ENCODE peak calls at places on chromosomes 4 and X, in five cellular contexts. One of them, this sample, is unnamed. For H3K79me1, the result is how much of the 10 kb centered on the place peaks cover.

GRCh38 chrX:45769919-45770582 is 569.4 kb upstream of the DIPK2B start:
- DNase-seq in H9: no peak
- DNase-seq in mesenchymal stem cell: peak
- DNase-seq in trophoblast cell: no peak
- DNase-seq in H1: no peak
- DNase-seq in this sample: no peak

GRCh38 chr4:16439003-16439402 is 212.7 kb upstream of the TAPT1 start:
- DNase-seq in H9: no peak
- DNase-seq in mesenchymal stem cell: no peak
- DNase-seq in trophoblast cell: no peak
- DNase-seq in H1: no peak
- DNase-seq in this sample: no peak

GRCh38 chr4:89000844-89001360 is 56.1 kb downstream of the FAM13A start:
- DNase-seq in H9: no peak
- DNase-seq in mesenchymal stem cell: peak
- DNase-seq in trophoblast cell: no peak
- DNase-seq in H1: no peak
- DNase-seq in this sample: no peak

GRCh38 chr4:156476359-156476758 is 495.2 kb downstream of the PDGFC start:
- DNase-seq in H9: no peak
- DNase-seq in mesenchymal stem cell: peak
- DNase-seq in trophoblast cell: peak
- DNase-seq in H1: no peak
- DNase-seq in this sample: no peak

GRCh38 chr4:123127218-123127617 is 204.8 kb upstream of the NUDT6 start:
- DNase-seq in H9: no peak
- DNase-seq in mesenchymal stem cell: peak
- DNase-seq in trophoblast cell: no peak
- DNase-seq in H1: no peak
- DNase-seq in this sample: no peak

GRCh38 chrX:35025820-35026219 is 83.2 kb downstream of the FAM47B start:
- DNase-seq in H9: no peak
- DNase-seq in mesenchymal stem cell: no peak
- DNase-seq in trophoblast cell: peak
- DNase-seq in H1: no peak
- DNase-seq in this sample: no peak

GRCh38 chr4:5409237-5409636 is 299.1 kb downstream of the EVC2 start:
- DNase-seq in H9: no peak
- DNase-seq in mesenchymal stem cell: no peak
- DNase-seq in trophoblast cell: no peak
- DNase-seq in H1: no peak
- DNase-seq in this sample: no peak

GRCh38 chrX:150616179-150616862 is 47.9 kb downstream of the MTM1 start:
- DNase-seq in H9: no peak
- DNase-seq in mesenchymal stem cell: no peak
- DNase-seq in trophoblast cell: no peak
- DNase-seq in H1: no peak
- DNase-seq in this sample: no peak

GRCh38 chr4:6308890-6309643 is 39.4 kb downstream of the WFS1 start:
- DNase-seq in H9: peak
- DNase-seq in mesenchymal stem cell: no peak
- DNase-seq in trophoblast cell: no peak
- DNase-seq in H1: no peak
- DNase-seq in this sample: peak

GRCh38 chrX:18931972-18932371 is 51.9 kb downstream of the PHKA2 start:
- DNase-seq in H9: no peak
- DNase-seq in mesenchymal stem cell: peak
- DNase-seq in trophoblast cell: no peak
- DNase-seq in H1: no peak
- DNase-seq in this sample: peak

GRCh38 chr4:147312376-147313046 is 168.4 kb upstream of the EDNRA start:
- DNase-seq in H9: no peak
- DNase-seq in mesenchymal stem cell: peak
- DNase-seq in trophoblast cell: no peak
- DNase-seq in H1: no peak
- DNase-seq in this sample: no peak

GRCh38 chr4:11106190-11106589 is 322.5 kb downstream of the HS3ST1 start:
- DNase-seq in H9: no peak
- DNase-seq in mesenchymal stem cell: peak
- DNase-seq in trophoblast cell: no peak
- DNase-seq in H1: no peak
- DNase-seq in this sample: no peak

GRCh38 chr4:103786014-103786413 is 66.2 kb upstream of the TACR3 start:
- DNase-seq in H9: peak
- DNase-seq in mesenchymal stem cell: peak
- DNase-seq in trophoblast cell: peak
- DNase-seq in H1: no peak
- DNase-seq in this sample: peak

GRCh38 chr4:78534286-78534955 is 17.1 kb upstream of the ANXA3 start:
- DNase-seq in H9: no peak
- DNase-seq in mesenchymal stem cell: no peak
- DNase-seq in trophoblast cell: no peak
- DNase-seq in H1: no peak
- DNase-seq in this sample: no peak

DNA sequence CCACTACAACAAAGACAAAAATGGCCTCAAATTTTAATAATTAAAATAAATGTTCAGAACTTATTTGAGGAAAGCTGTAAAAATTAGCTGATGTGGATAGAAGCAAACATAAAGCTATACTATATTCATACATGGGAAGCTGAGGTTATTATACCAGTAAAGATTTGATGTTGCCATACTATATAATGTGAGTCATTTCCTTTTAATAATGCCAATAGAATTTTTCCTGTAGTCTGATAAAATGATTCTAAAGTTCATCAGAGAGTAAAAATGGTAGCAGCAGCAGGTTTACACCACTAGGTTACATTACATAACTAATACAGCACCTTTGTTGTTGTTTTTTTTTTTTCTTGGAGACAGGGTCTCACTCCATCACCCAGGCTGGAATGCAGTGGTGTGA is 45.5 kb upstream of the CYP2U1 start:
- DNase-seq in H9: no peak
- DNase-seq in mesenchymal stem cell: no peak
- DNase-seq in trophoblast cell: no peak
- DNase-seq in H1: no peak
- DNase-seq in this sample: no peak
- H3K79me1 ChIP-seq in H9: under half
- H3K79me1 ChIP-seq in mesenchymal stem cell: under half
- H3K79me1 ChIP-seq in trophoblast cell: under half
- H3K79me1 ChIP-seq in H1: under half
- H3K79me1 ChIP-seq in this sample: under half

GRCh38 chrX:13373027-13373806 is 53.4 kb upstream of the ATXN3L start:
- DNase-seq in H9: no peak
- DNase-seq in mesenchymal stem cell: peak
- DNase-seq in trophoblast cell: no peak
- DNase-seq in H1: no peak
- DNase-seq in this sample: no peak
- H4K8ac ChIP-seq in H9: no peak
- H4K8ac ChIP-seq in mesenchymal stem cell: no peak
- H4K8ac ChIP-seq in trophoblast cell: no peak
- H4K8ac ChIP-seq in H1: no peak
- H4K8ac ChIP-seq in this sample: no peak

GRCh38 chr4:141195095-141195707 is 25.5 kb upstream of the ZNF330 start:
- DNase-seq in H9: no peak
- DNase-seq in mesenchymal stem cell: no peak
- DNase-seq in trophoblast cell: no peak
- DNase-seq in H1: no peak
- DNase-seq in this sample: no peak
- H2BK12ac ChIP-seq in H9: no peak
- H2BK12ac ChIP-seq in mesenchymal stem cell: no peak
- H2BK12ac ChIP-seq in trophoblast cell: no peak
- H2BK12ac ChIP-seq in H1: no peak
- H2BK12ac ChIP-seq in this sample: no peak

GRCh38 chr4:184453402-184454160 is 20.8 kb downstream of the IRF2 start:
- DNase-seq in H9: no peak
- DNase-seq in mesenchymal stem cell: peak
- DNase-seq in trophoblast cell: peak
- DNase-seq in H1: no peak
- DNase-seq in this sample: no peak

GRCh38 chr4:184457530-184458249 is 16.7 kb downstream of the IRF2 start:
- DNase-seq in H9: no peak
- DNase-seq in mesenchymal stem cell: no peak
- DNase-seq in trophoblast cell: no peak
- DNase-seq in H1: no peak
- DNase-seq in this sample: no peak

GRCh38 chr4:184456337-184456736 is 18.0 kb downstream of the IRF2 start:
- DNase-seq in H9: no peak
- DNase-seq in mesenchymal stem cell: no peak
- DNase-seq in trophoblast cell: no peak
- DNase-seq in H1: no peak
- DNase-seq in this sample: no peak

GRCh38 chr4:184451726-184452125 is 22.6 kb downstream of the IRF2 start:
- DNase-seq in H9: no peak
- DNase-seq in mesenchymal stem cell: no peak
- DNase-seq in trophoblast cell: no peak
- DNase-seq in H1: no peak
- DNase-seq in this sample: no peak

GRCh38 chr4:184455299-184455698 is 19.1 kb downstream of the IRF2 start:
- DNase-seq in H9: no peak
- DNase-seq in mesenchymal stem cell: no peak
- DNase-seq in trophoblast cell: no peak
- DNase-seq in H1: no peak
- DNase-seq in this sample: no peak
- H3K79me1 ChIP-seq in H9: under half
- H3K79me1 ChIP-seq in mesenchymal stem cell: under half
- H3K79me1 ChIP-seq in trophoblast cell: under half
- H3K79me1 ChIP-seq in H1: under half
- H3K79me1 ChIP-seq in this sample: under half

GRCh38 chr4:41446391-41446790 is 91.6 kb upstream of the LIMCH1 start:
- DNase-seq in H9: no peak
- DNase-seq in mesenchymal stem cell: no peak
- DNase-seq in trophoblast cell: no peak
- DNase-seq in H1: no peak
- DNase-seq in this sample: no peak
- H4K8ac ChIP-seq in H9: no peak
- H4K8ac ChIP-seq in mesenchymal stem cell: no peak
- H4K8ac ChIP-seq in trophoblast cell: no peak
- H4K8ac ChIP-seq in H1: no peak
- H4K8ac ChIP-seq in this sample: no peak

GRCh38 chr4:55132775-55133174 is 7.4 kb upstream of the KDR start:
- DNase-seq in H9: peak
- DNase-seq in mesenchymal stem cell: no peak
- DNase-seq in trophoblast cell: no peak
- DNase-seq in H1: peak
- DNase-seq in this sample: no peak
- H2BK12ac ChIP-seq in H9: no peak
- H2BK12ac ChIP-seq in mesenchymal stem cell: no peak
- H2BK12ac ChIP-seq in trophoblast cell: no peak
- H2BK12ac ChIP-seq in H1: no peak
- H2BK12ac ChIP-seq in this sample: no peak

DNA sequence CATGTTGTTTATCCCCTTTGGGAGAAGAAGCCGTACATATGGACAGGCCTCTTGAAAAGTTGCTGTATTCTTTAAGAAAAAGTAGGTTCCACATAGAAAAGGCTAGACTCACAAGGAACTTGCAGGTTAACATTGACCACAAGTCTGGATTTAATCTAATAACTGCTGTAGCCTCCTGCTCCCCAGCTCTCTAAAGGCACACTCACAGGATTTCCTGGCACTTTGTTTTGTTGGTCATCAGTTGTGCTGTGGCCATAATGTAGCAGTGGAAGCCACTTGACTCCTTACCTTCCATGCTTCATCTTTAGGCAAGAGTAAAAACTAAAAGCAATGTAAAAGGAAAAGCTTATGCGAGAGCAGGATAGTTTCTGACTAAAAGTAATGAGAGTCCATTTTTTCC is 19.8 kb downstream of the FNIP2 start:
- DNase-seq in H9: no peak
- DNase-seq in mesenchymal stem cell: no peak
- DNase-seq in trophoblast cell: no peak
- DNase-seq in H1: no peak
- DNase-seq in this sample: no peak
- H3K79me1 ChIP-seq in H9: under half
- H3K79me1 ChIP-seq in mesenchymal stem cell: under half
- H3K79me1 ChIP-seq in trophoblast cell: under half
- H3K79me1 ChIP-seq in H1: under half
- H3K79me1 ChIP-seq in this sample: under half